ENCODE peak calls at places on chromosomes 4 and X, in eight cellular contexts. One of them, this sample, is unnamed.

GRCh38 chr4:127055349-127055748 is 577.4 kb upstream of the INTU start:
- DNase-seq in WERI-Rb-1: no peak
- DNase-seq in BE2C: peak; percentile 12
- DNase-seq in GM13976: no peak
- DNase-seq in endothelial cell: no peak
- DNase-seq in spleen: no peak
- DNase-seq in upper lobe of right lung: no peak
- DNase-seq in left ventricle myocardium inferior: no peak
- DNase-seq in this sample: no peak

GRCh38 chr4:107991945-107992625 is 2.4 kb downstream of the HADH start:
- DNase-seq in WERI-Rb-1: no peak
- DNase-seq in BE2C: no peak
- DNase-seq in GM13976: no peak
- DNase-seq in endothelial cell: no peak
- DNase-seq in spleen: no peak
- DNase-seq in upper lobe of right lung: no peak
- DNase-seq in left ventricle myocardium inferior: no peak
- DNase-seq in this sample: peak; percentile 30

GRCh38 chr4:8303081-8303480 is 33.5 kb downstream of the HTRA3 start:
- DNase-seq in WERI-Rb-1: peak; percentile 1
- DNase-seq in BE2C: peak; percentile 2
- DNase-seq in GM13976: no peak
- DNase-seq in endothelial cell: no peak
- DNase-seq in spleen: peak; percentile 37
- DNase-seq in upper lobe of right lung: no peak
- DNase-seq in left ventricle myocardium inferior: no peak
- DNase-seq in this sample: no peak

GRCh38 chrX:130330706-130331105 is 9.0 kb upstream of the SLC25A14 start:
- DNase-seq in WERI-Rb-1: peak; percentile 78
- DNase-seq in BE2C: peak; percentile 51
- DNase-seq in GM13976: peak; percentile 49
- DNase-seq in endothelial cell: peak; percentile 24
- DNase-seq in spleen: peak; percentile 64
- DNase-seq in upper lobe of right lung: peak; percentile 67
- DNase-seq in left ventricle myocardium inferior: peak; percentile 14
- DNase-seq in this sample: peak; percentile 56

GRCh38 chr4:47623916-47624554 is 139.0 kb downstream of the ATP10D start:
- DNase-seq in WERI-Rb-1: no peak
- DNase-seq in BE2C: no peak
- DNase-seq in GM13976: no peak
- DNase-seq in endothelial cell: no peak
- DNase-seq in spleen: no peak
- DNase-seq in upper lobe of right lung: no peak
- DNase-seq in left ventricle myocardium inferior: no peak
- DNase-seq in this sample: no peak

GRCh38 chr4:107167051-107167450 is 130.9 kb upstream of the DKK2 start:
- DNase-seq in WERI-Rb-1: no peak
- DNase-seq in BE2C: no peak
- DNase-seq in GM13976: no peak
- DNase-seq in endothelial cell: no peak
- DNase-seq in spleen: no peak
- DNase-seq in upper lobe of right lung: no peak
- DNase-seq in left ventricle myocardium inferior: no peak
- DNase-seq in this sample: no peak

GRCh38 chrX:14729058-14729457 is 143.8 kb downstream of the FANCB start:
- DNase-seq in WERI-Rb-1: no peak
- DNase-seq in BE2C: peak; percentile 16
- DNase-seq in GM13976: no peak
- DNase-seq in endothelial cell: no peak
- DNase-seq in spleen: no peak
- DNase-seq in upper lobe of right lung: no peak
- DNase-seq in left ventricle myocardium inferior: no peak
- DNase-seq in this sample: no peak

GRCh38 chrX:133989491-133989890 is 4.1 kb upstream of the GPC3 start:
- DNase-seq in WERI-Rb-1: no peak
- DNase-seq in BE2C: no peak
- DNase-seq in GM13976: no peak
- DNase-seq in endothelial cell: no peak
- DNase-seq in spleen: no peak
- DNase-seq in upper lobe of right lung: no peak
- DNase-seq in left ventricle myocardium inferior: no peak
- DNase-seq in this sample: no peak

GRCh38 chr4:165326831-165327210 is 648 bp upstream of the MSMO1 start:
- DNase-seq in WERI-Rb-1: peak; percentile 41
- DNase-seq in BE2C: no peak
- DNase-seq in GM13976: peak; percentile 43
- DNase-seq in endothelial cell: no peak
- DNase-seq in spleen: peak; percentile 77
- DNase-seq in upper lobe of right lung: no peak
- DNase-seq in left ventricle myocardium inferior: no peak
- DNase-seq in this sample: peak; percentile 59

GRCh38 chrX:119062750-119063374 is 9.9 kb upstream of the CT47C1 start:
- DNase-seq in WERI-Rb-1: no peak
- DNase-seq in BE2C: no peak
- DNase-seq in GM13976: no peak
- DNase-seq in endothelial cell: no peak
- DNase-seq in spleen: no peak
- DNase-seq in upper lobe of right lung: no peak
- DNase-seq in left ventricle myocardium inferior: no peak
- DNase-seq in this sample: no peak

GRCh38 chrX:107716816-107717700 is 58.5 kb downstream of the TSC22D3 start:
- DNase-seq in WERI-Rb-1: peak; percentile 52
- DNase-seq in BE2C: peak; percentile 61
- DNase-seq in GM13976: peak; percentile 77
- DNase-seq in endothelial cell: peak; percentile 50
- DNase-seq in spleen: peak; percentile 95
- DNase-seq in upper lobe of right lung: peak; percentile 90
- DNase-seq in left ventricle myocardium inferior: peak; percentile 83
- DNase-seq in this sample: peak; percentile 81

GRCh38 chr4:182807346-182807745 is 109.8 kb downstream of the DCTD start:
- DNase-seq in WERI-Rb-1: no peak
- DNase-seq in BE2C: peak; percentile 37
- DNase-seq in GM13976: no peak
- DNase-seq in endothelial cell: no peak
- DNase-seq in spleen: no peak
- DNase-seq in upper lobe of right lung: no peak
- DNase-seq in left ventricle myocardium inferior: no peak
- DNase-seq in this sample: no peak

GRCh38 chr4:61195064-61195463 is 5.1 kb upstream of the ADGRL3 start:
- DNase-seq in WERI-Rb-1: no peak
- DNase-seq in BE2C: no peak
- DNase-seq in GM13976: no peak
- DNase-seq in endothelial cell: no peak
- DNase-seq in spleen: no peak
- DNase-seq in upper lobe of right lung: no peak
- DNase-seq in left ventricle myocardium inferior: no peak
- DNase-seq in this sample: no peak

GRCh38 chr4:123624959-123625358 is 228.4 kb downstream of the SPRY1 start:
- DNase-seq in WERI-Rb-1: no peak
- DNase-seq in BE2C: no peak
- DNase-seq in GM13976: no peak
- DNase-seq in endothelial cell: no peak
- DNase-seq in spleen: no peak
- DNase-seq in upper lobe of right lung: no peak
- DNase-seq in left ventricle myocardium inferior: no peak
- DNase-seq in this sample: no peak

GRCh38 chrX:46665232-46666162 is 91.9 kb downstream of the CHST7 start:
- DNase-seq in WERI-Rb-1: no peak
- DNase-seq in BE2C: no peak
- DNase-seq in GM13976: no peak
- DNase-seq in endothelial cell: no peak
- DNase-seq in spleen: no peak
- DNase-seq in upper lobe of right lung: no peak
- DNase-seq in left ventricle myocardium inferior: no peak
- DNase-seq in this sample: no peak

GRCh38 chr4:84862064-84862463 is 104.4 kb downstream of the WDFY3 start:
- DNase-seq in WERI-Rb-1: no peak
- DNase-seq in BE2C: no peak
- DNase-seq in GM13976: no peak
- DNase-seq in endothelial cell: no peak
- DNase-seq in spleen: no peak
- DNase-seq in upper lobe of right lung: no peak
- DNase-seq in left ventricle myocardium inferior: no peak
- DNase-seq in this sample: no peak

GRCh38 chr4:56656346-56656643 is 24.8 kb downstream of the HOPX start:
- DNase-seq in WERI-Rb-1: peak; percentile 31
- DNase-seq in BE2C: no peak
- DNase-seq in GM13976: peak; percentile 67
- DNase-seq in endothelial cell: peak; percentile 32
- DNase-seq in spleen: peak; percentile 87
- DNase-seq in upper lobe of right lung: no peak
- DNase-seq in left ventricle myocardium inferior: peak; percentile 29
- DNase-seq in this sample: peak; percentile 71

GRCh38 chr4:188701952-188702351 is 562.7 kb downstream of the TRIML1 start:
- DNase-seq in WERI-Rb-1: no peak
- DNase-seq in BE2C: no peak
- DNase-seq in GM13976: no peak
- DNase-seq in endothelial cell: no peak
- DNase-seq in spleen: no peak
- DNase-seq in upper lobe of right lung: no peak
- DNase-seq in left ventricle myocardium inferior: no peak
- DNase-seq in this sample: no peak

GRCh38 chr4:106287353-106287969 is 28.5 kb downstream of the TBCK start:
- DNase-seq in WERI-Rb-1: no peak
- DNase-seq in BE2C: no peak
- DNase-seq in GM13976: no peak
- DNase-seq in endothelial cell: peak; percentile 35
- DNase-seq in spleen: no peak
- DNase-seq in upper lobe of right lung: no peak
- DNase-seq in left ventricle myocardium inferior: no peak
- DNase-seq in this sample: no peak

GRCh38 chrX:44036336-44036735 is 63.1 kb upstream of the NDP start:
- DNase-seq in WERI-Rb-1: no peak
- DNase-seq in BE2C: no peak
- DNase-seq in GM13976: no peak
- DNase-seq in endothelial cell: no peak
- DNase-seq in spleen: no peak
- DNase-seq in upper lobe of right lung: no peak
- DNase-seq in left ventricle myocardium inferior: no peak
- DNase-seq in this sample: no peak

GRCh38 chrX:17005712-17006372 is 59.4 kb downstream of the REPS2 start:
- DNase-seq in WERI-Rb-1: no peak
- DNase-seq in BE2C: no peak
- DNase-seq in GM13976: no peak
- DNase-seq in endothelial cell: no peak
- DNase-seq in spleen: no peak
- DNase-seq in upper lobe of right lung: no peak
- DNase-seq in left ventricle myocardium inferior: no peak
- DNase-seq in this sample: no peak
- TF ChIP-seq CTCF in WERI-Rb-1: no peak
- TF ChIP-seq CTCF in BE2C: no peak
- TF ChIP-seq CTCF in GM13976: no peak
- TF ChIP-seq CTCF in endothelial cell: no peak
- TF ChIP-seq CTCF in spleen: no peak
- TF ChIP-seq CTCF in upper lobe of right lung: no peak
- TF ChIP-seq CTCF in left ventricle myocardium inferior: no peak
- TF ChIP-seq CTCF in this sample: no peak

DNA sequence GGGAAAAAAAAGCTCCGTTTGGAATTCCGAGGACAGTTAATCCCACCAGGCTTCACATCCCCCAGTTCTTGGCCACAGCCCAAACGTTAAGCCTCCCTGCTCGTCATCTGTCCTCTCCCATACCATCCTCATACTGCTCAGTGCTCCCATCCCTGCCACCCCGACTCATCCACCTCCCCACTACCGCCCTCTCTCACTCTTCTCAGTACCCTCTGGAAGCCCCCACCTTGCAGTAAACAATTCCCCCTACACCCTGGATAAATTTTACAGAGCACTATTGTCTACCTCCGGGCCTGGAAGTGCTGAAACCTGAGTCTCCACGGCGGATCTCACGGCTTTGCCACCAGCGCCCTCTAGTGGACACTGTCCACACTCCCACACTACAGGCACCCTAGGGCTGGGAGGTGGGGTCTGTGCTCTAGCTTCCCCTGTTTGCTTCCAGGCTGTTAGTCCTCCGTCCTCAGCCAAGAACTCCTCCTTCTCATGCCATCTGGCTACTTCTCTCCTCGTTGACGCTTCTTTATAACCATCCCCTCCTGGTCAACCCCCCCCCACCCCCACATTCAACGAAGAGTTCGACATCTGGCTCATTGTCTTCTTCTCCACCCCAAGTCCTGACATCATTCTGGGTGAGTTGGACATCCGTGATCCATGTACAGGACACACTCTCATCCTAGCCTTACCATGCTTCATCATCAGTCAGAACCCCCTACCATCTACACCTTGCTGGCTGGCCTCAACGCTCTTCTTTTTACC is 54.5 kb downstream of the RTL9 start:
- DNase-seq in WERI-Rb-1: peak; percentile 71
- DNase-seq in BE2C: peak; percentile 74
- DNase-seq in GM13976: peak; percentile 59
- DNase-seq in endothelial cell: peak; percentile 66
- DNase-seq in spleen: peak; percentile 89
- DNase-seq in upper lobe of right lung: peak; percentile 72
- DNase-seq in left ventricle myocardium inferior: peak; percentile 56
- DNase-seq in this sample: peak; percentile 61
- TF ChIP-seq CTCF in WERI-Rb-1: peak; percentile 92
- TF ChIP-seq CTCF in BE2C: peak; percentile 83
- TF ChIP-seq CTCF in GM13976: peak; percentile 71
- TF ChIP-seq CTCF in endothelial cell: peak; percentile 76
- TF ChIP-seq CTCF in spleen: peak; percentile 77
- TF ChIP-seq CTCF in upper lobe of right lung: peak; percentile 77
- TF ChIP-seq CTCF in left ventricle myocardium inferior: peak; percentile 81
- TF ChIP-seq CTCF in this sample: peak; percentile 48

DNA sequence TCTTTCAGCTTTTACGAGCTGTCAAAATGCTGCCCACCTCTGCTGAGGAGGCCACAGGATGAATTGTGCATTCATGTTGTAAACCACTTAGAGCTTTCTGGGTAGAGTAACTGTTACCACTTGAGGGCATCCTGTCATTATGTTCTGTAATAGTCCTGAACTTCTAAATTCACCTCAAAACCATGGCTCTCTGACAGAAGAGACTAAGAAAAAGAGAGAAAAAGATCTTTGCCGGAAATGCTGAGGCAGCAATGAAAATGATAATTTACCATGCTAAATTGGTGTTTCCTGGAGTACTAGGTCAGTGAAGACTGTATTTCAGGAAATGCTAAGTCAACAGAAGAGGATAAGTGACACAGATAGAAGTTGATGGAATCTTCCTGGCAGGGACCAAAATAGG is 942.3 kb upstream of the SLIT2 start:
- DNase-seq in WERI-Rb-1: no peak
- DNase-seq in BE2C: no peak
- DNase-seq in GM13976: no peak
- DNase-seq in endothelial cell: no peak
- DNase-seq in spleen: no peak
- DNase-seq in upper lobe of right lung: no peak
- DNase-seq in left ventricle myocardium inferior: no peak
- DNase-seq in this sample: no peak
- TF ChIP-seq CTCF in WERI-Rb-1: peak; percentile 16
- TF ChIP-seq CTCF in BE2C: no peak
- TF ChIP-seq CTCF in GM13976: no peak
- TF ChIP-seq CTCF in endothelial cell: no peak
- TF ChIP-seq CTCF in spleen: peak; percentile 19
- TF ChIP-seq CTCF in upper lobe of right lung: peak; percentile 6
- TF ChIP-seq CTCF in left ventricle myocardium inferior: peak; percentile 33
- TF ChIP-seq CTCF in this sample: no peak

DNA sequence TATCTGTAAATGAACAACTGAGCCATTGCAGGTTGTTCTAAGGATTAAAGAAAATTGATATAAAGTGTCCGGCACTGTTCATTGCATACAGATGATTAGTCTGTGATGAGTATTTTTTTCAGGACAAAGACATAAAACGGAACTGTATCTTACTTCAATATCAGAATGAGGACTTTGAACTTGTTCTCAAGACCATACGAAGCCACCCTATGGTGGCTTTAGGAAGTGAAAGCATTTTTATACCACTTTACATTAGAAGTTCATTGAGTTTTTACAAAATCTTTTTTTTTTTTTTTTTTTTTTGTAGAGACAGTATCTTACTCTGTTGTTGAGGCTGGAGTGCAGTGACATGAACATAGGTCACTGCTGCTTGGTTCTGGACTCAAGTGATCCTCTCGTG is 45.2 kb upstream of the TRIM2 start:
- DNase-seq in WERI-Rb-1: no peak
- DNase-seq in BE2C: no peak
- DNase-seq in GM13976: no peak
- DNase-seq in endothelial cell: no peak
- DNase-seq in spleen: no peak
- DNase-seq in upper lobe of right lung: no peak
- DNase-seq in left ventricle myocardium inferior: no peak
- DNase-seq in this sample: no peak
- TF ChIP-seq CTCF in WERI-Rb-1: no peak
- TF ChIP-seq CTCF in BE2C: peak; percentile 12
- TF ChIP-seq CTCF in GM13976: no peak
- TF ChIP-seq CTCF in endothelial cell: no peak
- TF ChIP-seq CTCF in spleen: no peak
- TF ChIP-seq CTCF in upper lobe of right lung: no peak
- TF ChIP-seq CTCF in left ventricle myocardium inferior: no peak
- TF ChIP-seq CTCF in this sample: no peak